ENCODE peak calls at places on chromosomes 6 and 20, in ten cellular contexts. G is stomach, Q is IMR-90, R is GM23248, L is psoas muscle, M is neural progenitor cell, K is breast epithelium, W is fibroblast of the aortic adventitia, C is spleen, D is body of pancreas. I is an unnamed sample.

GRCh38 chr20:31908016-31908415 is 37.6 kb downstream of the TTLL9 start:
- DNase-seq in G (no peak), Q (no peak), R (no peak), L (no peak), M (no peak), K (no peak), W (no peak), C (no peak), D (no peak), I (no peak)

GRCh38 chr6:88378639-88379038 is 212.5 kb upstream of the CNR1 start:
- DNase-seq in G (no peak), Q (no peak), R (no peak), L (no peak), M (no peak), K (no peak), W (no peak), C (no peak), D (no peak), I (no peak)

GRCh38 chr6:135858941-135859340 is 7.4 kb downstream of the PDE7B start:
- DNase-seq in G (no peak), Q (no peak), R (no peak), L (no peak), M (no peak), K (no peak), W (no peak), C (no peak), D (no peak), I (no peak)

GRCh38 chr20:48096957-48097890 is 311.9 kb upstream of the SULF2 start:
- DNase-seq in G (no peak), Q (no peak), R (no peak), L (no peak), M (no peak), K (no peak), W (no peak), C (no peak), D (peak; percentile 66), I (no peak)

GRCh38 chr20:63745424-63745805 is 5.8 kb downstream of the SLC2A4RG start:
- DNase-seq in G (no peak), Q (no peak), R (no peak), L (no peak), M (no peak), K (no peak), W (no peak), C (no peak), D (no peak), I (no peak)

GRCh38 chr6:134315974-134316391 is 1.9 kb downstream of the SGK1 start:
- DNase-seq in G (no peak), Q (no peak), R (no peak), L (no peak), M (no peak), K (no peak), W (no peak), C (no peak), D (no peak), I (no peak)

GRCh38 chr6:11414564-11414963 is 123.0 kb upstream of the TMEM170B start:
- DNase-seq in G (no peak), Q (no peak), R (no peak), L (no peak), M (no peak), K (peak; percentile 71), W (no peak), C (no peak), D (no peak), I (no peak)

GRCh38 chr6:143549221-143549620 is 37.7 kb upstream of the FUCA2 start:
- DNase-seq in G (no peak), Q (no peak), R (no peak), L (no peak), M (peak; percentile 9), K (no peak), W (no peak), C (no peak), D (no peak), I (no peak)

GRCh38 chr20:24756292-24757025 is 192.6 kb upstream of the CST7 start:
- DNase-seq in G (peak; percentile 11), Q (no peak), R (no peak), L (no peak), M (no peak), K (no peak), W (no peak), C (peak; percentile 31), D (peak; percentile 1), I (no peak)
- H3K4me3 ChIP-seq in G (no peak overlapping the region), Q (no peak overlapping the region), R (no peak overlapping the region), L (no peak overlapping the region), M (no peak overlapping the region), K (no peak overlapping the region), W (no peak overlapping the region), C (no peak overlapping the region), D (no peak overlapping the region), I (no peak overlapping the region)

GRCh38 chr20:39050555-39050902 is 88.4 kb downstream of the DHX35 start:
- DNase-seq in G (no peak), Q (no peak), R (no peak), L (no peak), M (no peak), K (no peak), W (no peak), C (no peak), D (no peak), I (no peak)
- H3K4me3 ChIP-seq in G (peak overlapping the region; percentile 72), Q (peak overlapping the region; percentile 49), R (peak overlapping the region; percentile 92), L (peak overlapping the region; percentile 85), M (peak overlapping the region; percentile 60), K (peak overlapping the region; percentile 58), W (peak overlapping the region; percentile 92), C (peak overlapping the region; percentile 70), D (no peak overlapping the region), I (no peak overlapping the region)

GRCh38 chr6:155177369-155177961 is 86.3 kb upstream of the CLDN20 start:
- DNase-seq in G (peak; percentile 38), Q (peak; percentile 76), R (peak; percentile 78), L (no peak), M (peak; percentile 77), K (no peak), W (peak; percentile 88), C (no peak), D (peak; percentile 64), I (no peak)
- H3K4me3 ChIP-seq in G (no peak overlapping the region), Q (no peak overlapping the region), R (no peak overlapping the region), L (no peak overlapping the region), M (no peak overlapping the region), K (no peak overlapping the region), W (no peak overlapping the region), C (no peak overlapping the region), D (no peak overlapping the region), I (no peak overlapping the region)

GRCh38 chr6:153670403-153671026 is 368.5 kb upstream of the OPRM1 start:
- DNase-seq in G (no peak), Q (no peak), R (no peak), L (no peak), M (no peak), K (no peak), W (no peak), C (no peak), D (no peak), I (no peak)
- H3K4me3 ChIP-seq in G (no peak overlapping the region), Q (no peak overlapping the region), R (no peak overlapping the region), L (no peak overlapping the region), M (no peak overlapping the region), K (no peak overlapping the region), W (no peak overlapping the region), C (no peak overlapping the region), D (no peak overlapping the region), I (no peak overlapping the region)

GRCh38 chr6:27237089-27237723 is 10.3 kb upstream of the PRSS16 start:
- DNase-seq in G (no peak), Q (peak; percentile 77), R (peak; percentile 62), L (no peak), M (peak; percentile 59), K (no peak), W (peak; percentile 56), C (no peak), D (peak; percentile 10), I (no peak)

GRCh38 chr6:27234576-27234975 is 12.9 kb upstream of the PRSS16 start:
- DNase-seq in G (no peak), Q (no peak), R (no peak), L (no peak), M (no peak), K (no peak), W (no peak), C (no peak), D (no peak), I (no peak)

GRCh38 chr6:27239258-27239657 is 8.2 kb upstream of the PRSS16 start:
- DNase-seq in G (no peak), Q (no peak), R (no peak), L (no peak), M (no peak), K (no peak), W (no peak), C (no peak), D (no peak), I (no peak)

GRCh38 chr6:27241443-27241842 is 6.1 kb upstream of the PRSS16 start:
- DNase-seq in G (no peak), Q (no peak), R (no peak), L (no peak), M (no peak), K (no peak), W (no peak), C (no peak), D (no peak), I (no peak)

DNA sequence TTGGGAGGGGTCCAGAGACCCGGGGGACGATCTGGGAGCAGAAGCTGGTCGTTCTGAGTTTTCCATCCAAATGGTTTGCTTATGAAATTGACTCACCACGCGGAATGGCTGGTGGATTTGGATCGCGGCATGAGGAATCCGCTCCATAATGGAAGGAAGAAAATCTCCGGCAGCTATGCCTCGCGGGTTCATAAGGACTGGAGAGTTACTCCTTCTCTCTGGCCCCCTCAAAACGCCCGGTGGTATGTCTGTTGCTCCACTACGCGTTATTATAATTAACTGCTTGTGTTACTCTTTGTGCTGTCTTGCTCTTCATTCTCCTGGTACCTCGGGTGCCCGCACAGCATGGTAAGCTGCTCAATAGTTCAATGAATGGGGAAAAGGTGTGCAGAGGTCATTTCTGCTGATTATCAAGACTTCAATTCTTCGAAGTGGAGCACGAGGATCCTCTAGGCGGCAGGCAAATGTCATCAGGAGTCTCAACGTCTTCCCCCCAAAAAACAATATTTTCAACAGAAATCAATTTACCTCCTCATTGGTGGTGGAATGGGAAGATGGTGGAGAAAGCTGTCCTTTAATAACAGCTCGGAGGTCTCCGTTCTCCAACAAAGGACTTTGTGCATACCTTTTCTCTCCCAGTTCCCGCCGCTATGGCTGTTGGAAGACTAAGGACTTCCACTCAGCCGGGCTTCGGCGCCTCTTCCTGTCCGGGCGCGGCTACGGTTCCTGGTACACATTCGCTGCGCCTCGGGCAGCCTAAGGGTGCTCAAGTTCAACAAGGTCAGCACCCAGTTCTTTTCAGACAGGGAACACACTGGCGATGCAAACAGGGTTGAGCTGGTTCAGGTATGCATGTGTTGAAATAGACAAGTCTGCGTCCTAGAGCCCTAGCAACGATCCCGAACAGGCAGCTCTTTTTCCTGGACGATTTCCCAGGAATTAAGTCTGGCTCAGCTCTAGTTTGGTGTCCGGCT is 9.2 kb upstream of the PRSS16 start:
- DNase-seq in G (no peak), Q (no peak), R (peak; percentile 57), L (no peak), M (peak; percentile 66), K (no peak), W (peak; percentile 16), C (no peak), D (no peak), I (no peak)
- H3K4me3 ChIP-seq in G (no peak overlapping the region), Q (peak overlapping the region; percentile 60), R (peak overlapping the region; percentile 68), L (no peak overlapping the region), M (peak overlapping the region; percentile 50), K (no peak overlapping the region), W (peak overlapping the region; percentile 47), C (no peak overlapping the region), D (no peak overlapping the region), I (no peak overlapping the region)

GRCh38 chr6:113967777-113968176 is 3.2 kb downstream of the HDAC2 start:
- DNase-seq in G (no peak), Q (no peak), R (no peak), L (no peak), M (no peak), K (no peak), W (no peak), C (no peak), D (no peak), I (no peak)
- H3K4me3 ChIP-seq in G (no peak overlapping the region), Q (no peak overlapping the region), R (no peak overlapping the region), L (no peak overlapping the region), M (peak overlapping the region; percentile 94), K (no peak overlapping the region), W (no peak overlapping the region), C (no peak overlapping the region), D (no peak overlapping the region), I (no peak overlapping the region)